ENCODE peak calls at places on chromosomes 5 and 9, in six cellular contexts. O, Y, P, Q, V and H are unnamed samples.

GRCh38 chr9:111902396-111903147 is 6.0 kb downstream of the UGCG start:
- DNase-seq in O (no peak), Y (no peak), P (no peak), Q (no peak), V (peak; percentile 72), H (no peak)

GRCh38 chr9:79623799-79624721 is 52.3 kb downstream of the TLE4 start:
- DNase-seq in O (no peak), Y (no peak), P (peak; percentile 48), Q (no peak), V (peak; percentile 15), H (no peak)

GRCh38 chr9:70490478-70490877 is 76.0 kb upstream of the KLF9 start:
- DNase-seq in O (no peak), Y (no peak), P (no peak), Q (no peak), V (no peak), H (no peak)

GRCh38 chr5:87121315-87122170 is 146.1 kb upstream of the RASA1 start:
- DNase-seq in O (no peak), Y (peak; percentile 60), P (peak; percentile 42), Q (no peak), V (peak; percentile 81), H (no peak)

GRCh38 chr5:178336889-178337785 is 104.5 kb upstream of the PHYKPL start:
- DNase-seq in O (no peak), Y (no peak), P (no peak), Q (no peak), V (no peak), H (peak; percentile 37)

GRCh38 chr5:157216395-157217142 is 35.9 kb downstream of the ITK start:
- DNase-seq in O (no peak), Y (no peak), P (no peak), Q (no peak), V (no peak), H (no peak)

GRCh38 chr5:110333384-110333783 is 393.1 kb downstream of the TMEM232 start:
- DNase-seq in O (no peak), Y (no peak), P (no peak), Q (no peak), V (peak; percentile 14), H (peak; percentile 8)

GRCh38 chr5:43016217-43016779 is 23.8 kb downstream of the ANXA2R start:
- DNase-seq in O (no peak), Y (no peak), P (no peak), Q (no peak), V (no peak), H (no peak)

GRCh38 chr5:178424141-178424855 is 165.9 kb downstream of the COL23A1 start:
- DNase-seq in O (no peak), Y (no peak), P (no peak), Q (peak; percentile 46), V (no peak), H (no peak)

GRCh38 chr9:17462869-17463464 is 115.9 kb upstream of the SH3GL2 start:
- DNase-seq in O (no peak), Y (peak; percentile 28), P (peak; percentile 27), Q (peak; percentile 47), V (peak; percentile 78), H (peak; percentile 45)

GRCh38 chr5:104179057-104179456 is 616.5 kb upstream of the NUDT12 start:
- DNase-seq in O (no peak), Y (peak; percentile 70), P (no peak), Q (no peak), V (peak; percentile 56), H (peak; percentile 3)

GRCh38 chr9:75417471-75417870 is 329.2 kb downstream of the OSTF1 start:
- DNase-seq in O (no peak), Y (no peak), P (no peak), Q (no peak), V (no peak), H (no peak)

GRCh38 chr5:178454308-178454707 is 135.9 kb downstream of the COL23A1 start:
- DNase-seq in O (no peak), Y (no peak), P (no peak), Q (no peak), V (no peak), H (no peak)

GRCh38 chr5:142896325-142897007 is 126.3 kb downstream of the ARHGAP26 start:
- DNase-seq in O (no peak), Y (no peak), P (no peak), Q (no peak), V (no peak), H (no peak)

GRCh38 chr9:6160579-6160978 is 55.0 kb upstream of the IL33 start:
- DNase-seq in O (no peak), Y (no peak), P (no peak), Q (no peak), V (no peak), H (no peak)

GRCh38 chr5:11415751-11416150 is 488.5 kb downstream of the CTNND2 start:
- DNase-seq in O (no peak), Y (no peak), P (no peak), Q (no peak), V (no peak), H (no peak)

GRCh38 chr5:103178167-103178566 is 58.1 kb downstream of the PPIP5K2 start:
- DNase-seq in O (no peak), Y (no peak), P (no peak), Q (no peak), V (no peak), H (no peak)

GRCh38 chr9:70177121-70177520 is 81.7 kb upstream of the SMC5 start:
- DNase-seq in O (no peak), Y (no peak), P (no peak), Q (no peak), V (peak; percentile 5), H (no peak)

GRCh38 chr9:122128432-122129343 is 30.9 kb downstream of the NDUFA8 start:
- DNase-seq in O (no peak), Y (no peak), P (no peak), Q (no peak), V (no peak), H (no peak)

GRCh38 chr9:122126340-122127333 is 32.9 kb downstream of the NDUFA8 start:
- DNase-seq in O (no peak), Y (no peak), P (no peak), Q (no peak), V (no peak), H (peak; percentile 27)

GRCh38 chr9:122125891-122126331 is 32.8 kb upstream of the TTLL11 start:
- DNase-seq in O (no peak), Y (peak; percentile 22), P (no peak), Q (no peak), V (no peak), H (peak; percentile 20)

GRCh38 chr9:122128007-122128406 is 31.6 kb downstream of the NDUFA8 start:
- DNase-seq in O (no peak), Y (no peak), P (no peak), Q (no peak), V (no peak), H (no peak)

DNA sequence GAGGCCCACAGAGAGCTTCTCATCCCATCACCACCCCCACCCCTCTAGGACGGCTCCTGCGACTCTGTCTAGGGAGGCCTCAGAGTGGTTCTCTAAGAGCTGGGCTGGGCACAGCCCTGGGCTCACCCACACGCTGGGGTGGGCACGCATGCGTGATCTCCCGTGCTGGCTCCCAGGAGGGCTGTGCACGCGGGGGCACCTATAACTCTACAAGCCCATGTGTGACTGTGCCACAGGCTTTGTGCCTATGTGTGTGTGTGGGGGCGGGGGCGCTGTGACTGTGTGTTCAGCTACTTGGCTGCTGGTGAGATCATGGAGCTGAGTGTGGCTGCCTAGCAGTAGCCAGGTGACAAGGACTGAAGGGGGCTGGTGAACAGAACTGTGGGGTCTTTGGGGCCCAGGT is 32.2 kb downstream of the NDUFA8 start:
- DNase-seq in O (no peak), Y (no peak), P (no peak), Q (no peak), V (no peak), H (no peak)
- TF ChIP-seq CTCF in O (no peak), Y (no peak), P (no peak), Q (no peak), V (no peak), H (no peak)

GRCh38 chr9:14346826-14347407 is 33.0 kb upstream of the NFIB start:
- DNase-seq in O (no peak), Y (no peak), P (peak; percentile 41), Q (peak; percentile 50), V (no peak), H (peak; percentile 39)

GRCh38 chr9:14348241-14349140 is 34.5 kb upstream of the NFIB start:
- DNase-seq in O (no peak), Y (no peak), P (no peak), Q (peak; percentile 41), V (peak; percentile 49), H (peak; percentile 30)

GRCh38 chr9:14349141-14349817 is 35.3 kb upstream of the NFIB start:
- DNase-seq in O (no peak), Y (no peak), P (no peak), Q (no peak), V (peak; percentile 26), H (no peak)

GRCh38 chr9:14346301-14346721 is 32.4 kb upstream of the NFIB start:
- DNase-seq in O (no peak), Y (no peak), P (peak; percentile 41), Q (peak; percentile 43), V (no peak), H (peak; percentile 48)

DNA sequence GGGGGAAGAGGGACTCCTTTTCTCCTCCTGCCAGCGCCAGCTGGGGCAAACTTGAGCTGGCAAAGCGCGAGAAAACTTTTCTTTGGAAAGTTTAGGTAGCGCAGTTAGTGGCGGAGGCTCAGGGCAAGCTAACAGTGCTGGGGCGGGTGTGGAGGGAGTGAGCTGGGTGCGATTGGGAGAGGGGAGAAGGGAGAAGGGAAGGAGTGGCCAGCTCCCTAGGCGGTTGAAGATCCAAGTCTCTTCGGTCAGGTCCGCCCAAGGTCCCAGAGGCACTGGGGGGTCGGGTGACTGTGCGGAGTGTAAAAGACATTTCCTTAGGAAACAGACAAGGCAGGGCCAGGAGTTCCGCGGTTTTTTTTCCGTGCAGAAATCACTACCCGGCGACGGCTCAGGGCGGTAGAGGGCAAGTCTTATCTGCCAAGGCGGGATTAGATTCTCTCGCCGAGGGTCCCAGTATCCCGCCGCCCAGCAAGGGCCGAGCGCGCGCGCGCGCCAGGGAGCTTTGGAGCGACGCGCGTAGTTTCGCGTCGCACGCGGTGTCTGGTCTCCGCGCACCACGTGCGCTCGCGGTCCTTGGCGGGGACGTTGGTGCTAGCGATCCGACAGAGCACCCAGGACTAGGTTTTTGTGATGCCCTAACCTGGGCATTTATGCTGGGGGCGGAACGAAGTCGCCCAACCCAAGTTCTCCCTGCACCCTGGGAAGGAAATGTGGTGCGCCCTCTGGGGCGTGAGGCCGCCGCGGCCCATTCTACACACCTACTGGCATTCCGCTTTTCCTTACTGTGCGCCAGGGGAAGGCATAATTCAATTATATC is 33.7 kb upstream of the NFIB start:
- DNase-seq in O (no peak), Y (peak; percentile 34), P (peak; percentile 69), Q (peak; percentile 61), V (peak; percentile 68), H (peak; percentile 58)
- TF ChIP-seq CTCF in O (no peak), Y (no peak), P (no peak), Q (no peak), V (no peak), H (no peak)

GRCh38 chr9:33942471-33943083 is 106.1 kb downstream of the UBAP2 start:
- DNase-seq in O (no peak), Y (no peak), P (no peak), Q (no peak), V (peak; percentile 78), H (no peak)
- TF ChIP-seq CTCF in O (no peak), Y (no peak), P (no peak), Q (no peak), V (peak; percentile 55), H (no peak)

GRCh38 chr9:127614961-127615360 is 2.9 kb downstream of the STXBP1 start:
- DNase-seq in O (no peak), Y (no peak), P (no peak), Q (no peak), V (peak; percentile 50), H (no peak)

GRCh38 chr9:127612993-127613954 is 1.2 kb downstream of the STXBP1 start:
- DNase-seq in O (peak; percentile 24), Y (peak; percentile 18), P (peak; percentile 80), Q (peak; percentile 53), V (peak; percentile 62), H (peak; percentile 52)

GRCh38 chr9:127608104-127608966 is 3.7 kb upstream of the STXBP1 start:
- DNase-seq in O (peak; percentile 67), Y (peak; percentile 71), P (no peak), Q (peak; percentile 87), V (peak; percentile 47), H (peak; percentile 82)

GRCh38 chr9:127611796-127612790 is at the start of gene STXBP1:
- DNase-seq in O (peak; percentile 88), Y (peak; percentile 88), P (peak; percentile 81), Q (peak; percentile 93), V (peak; percentile 88), H (peak; percentile 93)
- TF ChIP-seq CTCF in O (no peak), Y (no peak), P (no peak), Q (no peak), V (no peak), H (no peak)